ENCODE peak calls at places on chromosome 20, in four cellular contexts. Z, F, K and U are unnamed samples.

GRCh38 chr20:13158339-13158738 is 62.7 kb upstream of the ISM1 start:
- DNase-seq in Z (no peak), K (no peak), F (no peak), U (no peak)

GRCh38 chr20:36865076-36865860 is 10.7 kb upstream of the TLDC2 start:
- DNase-seq in K (no peak), Z (no peak), F (no peak), U (no peak)

GRCh38 chr20:5714261-5715041 is 35.8 kb upstream of the SHLD1 start:
- DNase-seq in F (no peak), Z (no peak), K (no peak), U (peak)

GRCh38 chr20:47027042-47027441 is 132.4 kb downstream of the EYA2 start:
- DNase-seq in Z (no peak), K (no peak), F (no peak), U (no peak)

GRCh38 chr20:15328084-15328483 is 990.7 kb upstream of the FLRT3 start:
- DNase-seq in F (no peak), Z (no peak), K (no peak), U (no peak)

GRCh38 chr20:37838769-37839431 is 64.0 kb upstream of the VSTM2L start:
- DNase-seq in K (no peak), F (no peak), Z (no peak), U (no peak)

GRCh38 chr20:8116067-8116811 is 15.8 kb upstream of the PLCB1 start:
- DNase-seq in Z (no peak), F (no peak), K (no peak), U (no peak)

GRCh38 chr20:57321142-57321541 is 8.5 kb upstream of the SPO11 start:
- DNase-seq in Z (no peak), K (no peak), F (no peak), U (no peak)

GRCh38 chr20:59359908-59360307 is 59.5 kb downstream of the EDN3 start:
- DNase-seq in F (no peak), Z (no peak), K (no peak), U (no peak)

GRCh38 chr20:12166053-12166717 is 248.5 kb downstream of the BTBD3 start:
- DNase-seq in F (no peak), K (no peak), Z (no peak), U (no peak)

GRCh38 chr20:36988494-36988966 is 37.0 kb upstream of the SAMHD1 start:
- DNase-seq in F (no peak), K (no peak), Z (no peak), U (no peak)

GRCh38 chr20:60352017-60352416 is 393.8 kb downstream of the CDH26 start:
- DNase-seq in F (no peak), Z (no peak), K (no peak), U (no peak)

GRCh38 chr20:14951707-14952106 is 614.3 kb upstream of the FLRT3 start:
- DNase-seq in Z (no peak), F (no peak), K (no peak), U (no peak)

GRCh38 chr20:38671186-38671585 is 53.1 kb upstream of the SLC32A1 start:
- DNase-seq in Z (no peak), K (no peak), F (peak), U (no peak)

GRCh38 chr20:35511814-35512420 is 17.5 kb downstream of the C20orf173 start:
- DNase-seq in F (peak), K (peak), Z (no peak), U (no peak)

GRCh38 chr20:13659288-13659687 is 20.6 kb upstream of the TASP1 start:
- DNase-seq in F (no peak), K (no peak), Z (peak), U (peak)

GRCh38 chr20:2922957-2923356 is 49.7 kb downstream of the PTPRA start:
- DNase-seq in Z (no peak), K (no peak), F (no peak), U (no peak)
- TF ChIP-seq CTCF in Z (no peak), K (no peak), F (no peak), U (no peak)

DNA sequence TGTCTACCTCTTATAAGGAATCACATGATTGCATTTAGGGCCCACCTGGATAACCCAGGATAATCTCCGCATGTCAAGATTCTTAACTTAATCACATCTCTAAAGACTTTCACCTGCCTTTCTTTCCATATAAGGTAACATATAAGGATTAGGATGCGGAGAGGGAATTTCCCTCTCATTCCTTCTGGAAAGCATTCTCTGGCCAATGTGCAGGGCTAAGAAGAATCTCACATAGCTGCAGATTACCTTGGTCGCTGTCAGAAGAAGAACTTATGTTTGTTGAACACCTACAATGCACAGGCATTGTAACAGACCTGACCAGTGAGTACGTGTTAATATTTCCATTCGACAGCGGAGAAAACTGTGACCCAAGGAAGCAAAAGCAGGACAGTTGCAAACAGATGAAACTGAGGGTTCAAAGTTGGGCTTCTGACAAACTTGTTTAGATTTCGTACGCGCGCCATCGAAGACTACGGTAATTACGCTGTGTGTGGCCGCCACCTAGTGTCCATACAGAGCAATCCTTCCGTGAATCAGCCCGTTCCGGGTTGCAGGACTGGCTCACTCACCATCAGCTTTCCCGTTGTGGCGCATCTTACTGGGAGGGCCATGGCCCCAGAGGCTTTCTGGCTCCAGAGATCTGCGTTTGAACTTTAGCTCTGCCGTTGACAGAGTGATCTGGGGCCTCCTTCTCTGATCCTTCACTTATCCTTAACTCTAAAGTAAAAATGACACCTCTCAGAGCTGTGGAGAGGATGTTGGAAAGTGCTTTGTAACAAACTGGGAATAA is 9.5 kb downstream of the C20orf202 start:
- DNase-seq in K (peak), F (peak), Z (peak), U (peak)
- TF ChIP-seq CTCF in K (peak), F (peak), Z (peak), U (peak)

GRCh38 chr20:31559704-31560093 is 45.4 kb upstream of the ID1 start:
- DNase-seq in K (no peak), F (no peak), Z (no peak), U (no peak)
- TF ChIP-seq CTCF in K (no peak), F (no peak), Z (no peak), U (no peak)

GRCh38 chr20:33647603-33648395 is 14.3 kb upstream of the C20orf144 start:
- DNase-seq in K (no peak), F (no peak), Z (no peak), U (peak)
- TF ChIP-seq CTCF in K (no peak), F (no peak), Z (no peak), U (no peak)

GRCh38 chr20:31572042-31572700 is 32.9 kb upstream of the ID1 start:
- DNase-seq in K (no peak), Z (no peak), F (no peak), U (no peak)

GRCh38 chr20:31570735-31571617 is 34.1 kb upstream of the ID1 start:
- DNase-seq in K (peak), F (no peak), Z (no peak), U (no peak)

GRCh38 chr20:31570021-31570463 is 35.0 kb upstream of the ID1 start:
- DNase-seq in K (no peak), Z (no peak), F (no peak), U (no peak)

GRCh38 chr20:31573555-31574295 is 31.4 kb upstream of the ID1 start:
- DNase-seq in K (peak), Z (no peak), F (no peak), U (no peak)

GRCh38 chr20:31572701-31573554 is 32.2 kb upstream of the ID1 start:
- DNase-seq in K (peak), Z (peak), F (peak), U (peak)
- TF ChIP-seq CTCF in K (no peak), Z (no peak), F (no peak), U (peak)

DNA sequence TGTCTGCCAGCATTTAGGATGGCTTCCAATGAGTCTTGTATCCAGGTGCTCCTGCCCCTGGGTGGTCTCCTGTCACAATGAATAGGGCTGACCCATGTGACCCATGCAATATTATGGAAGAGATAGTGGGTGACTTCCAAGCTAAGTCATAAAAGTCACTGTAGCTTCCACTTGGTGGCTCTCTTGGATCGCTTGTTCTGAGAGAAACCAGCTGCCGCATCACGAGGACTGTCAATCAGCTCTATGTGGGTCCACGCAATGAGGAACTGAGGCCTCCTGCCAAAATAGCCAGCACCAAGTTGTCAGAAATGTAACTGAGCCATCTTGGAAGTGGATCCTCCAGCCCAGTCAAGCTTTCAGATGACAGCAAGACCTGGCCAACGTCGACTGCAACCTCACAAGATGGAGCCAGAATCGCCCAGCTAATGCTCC is 14.9 kb upstream of the MATN4 start:
- DNase-seq in F (no peak), Z (no peak), K (peak), U (no peak)
- TF ChIP-seq CTCF in F (no peak), Z (peak), K (no peak), U (peak)

GRCh38 chr20:25218492-25218891 is 23.0 kb downstream of the ENTPD6 start:
- DNase-seq in F (no peak), Z (no peak), K (no peak), U (no peak)

GRCh38 chr20:25221592-25222460 is 26.1 kb upstream of the PYGB start:
- DNase-seq in Z (no peak), K (no peak), F (no peak), U (no peak)

GRCh38 chr20:25220810-25221591 is 25.5 kb downstream of the ENTPD6 start:
- DNase-seq in F (no peak), Z (no peak), K (peak), U (no peak)

GRCh38 chr20:25219365-25219764 is 23.9 kb downstream of the ENTPD6 start:
- DNase-seq in K (no peak), Z (no peak), F (no peak), U (no peak)

DNA sequence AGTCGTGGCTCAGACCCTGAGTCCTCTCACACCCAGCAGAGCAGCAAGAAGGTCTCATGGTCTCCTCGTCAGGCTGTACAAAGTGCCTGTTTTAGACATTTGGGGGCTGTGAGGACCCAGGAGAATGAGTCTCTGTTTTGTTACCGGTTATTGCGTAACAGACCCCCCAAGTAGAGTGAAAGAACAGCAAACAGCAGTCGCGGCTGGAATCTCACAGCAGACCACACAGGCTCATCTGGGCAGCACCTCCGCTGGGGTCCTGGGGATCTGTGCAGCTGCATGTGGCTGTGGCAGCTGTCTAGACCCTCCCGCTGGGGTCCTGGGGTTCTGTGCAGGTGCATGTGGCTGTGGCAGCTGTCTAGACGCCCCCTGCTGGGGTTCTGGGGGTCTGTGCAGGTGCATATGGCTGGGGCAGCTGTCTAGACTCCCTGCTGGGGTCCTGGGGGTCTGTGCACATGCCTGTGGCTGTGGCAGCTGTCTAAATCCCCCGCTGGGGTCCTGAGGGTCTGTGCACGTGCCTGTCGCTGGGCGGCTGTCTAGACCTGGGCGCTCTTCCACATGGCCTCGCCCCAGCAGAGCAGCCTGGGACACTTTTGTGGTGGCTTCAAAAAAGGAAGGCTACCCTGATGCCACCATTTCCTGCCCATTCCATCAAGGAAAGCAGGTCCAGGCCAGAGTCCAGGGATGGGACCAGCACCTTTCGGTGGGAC is 24.7 kb downstream of the ENTPD6 start:
- DNase-seq in K (no peak), F (peak), Z (no peak), U (no peak)
- TF ChIP-seq CTCF in K (no peak), F (peak), Z (peak), U (peak)

GRCh38 chr20:50108571-50109235 is 4.2 kb downstream of the UBE2V1 start:
- DNase-seq in Z (no peak), K (no peak), F (no peak), U (no peak)
- TF ChIP-seq CTCF in Z (no peak), K (no peak), F (no peak), U (no peak)